ENCODE peak calls at places on chromosome 18, in nine cellular contexts. M is NCI-H2081, H is AG09309, R is T-helper 1 cell, T is SHP77 treated with DMSO at 0.1 percent for 48 hours, O is NCI-H510A, W is EH, G is GM18507, X is nephron progenitor cell. B is an unnamed sample.

GRCh38 chr18:62670573-62670972 is 44.8 kb upstream of the PHLPP1 start:
- DNase-seq in G (no peak), X (no peak), H (no peak), O (no peak), T (no peak), R (no peak), M (no peak), W (no peak), B (no peak)

GRCh38 chr18:28458751-28459150 is 281.8 kb upstream of the CDH2 start:
- DNase-seq in W (no peak), H (no peak), T (no peak), R (no peak), O (no peak), M (no peak), G (no peak), X (no peak), B (no peak)

GRCh38 chr18:6954501-6954900 is 163.1 kb downstream of the LAMA1 start:
- DNase-seq in T (no peak), R (no peak), H (no peak), W (no peak), O (no peak), G (no peak), X (no peak), M (no peak), B (no peak)

GRCh38 chr18:3529077-3529476 is 79.1 kb downstream of the TGIF1 start:
- DNase-seq in X (no peak), R (no peak), H (no peak), O (no peak), G (no peak), M (no peak), W (no peak), T (no peak), B (no peak)

GRCh38 chr18:67463829-67464228 is 52.7 kb downstream of the DSEL start:
- DNase-seq in T (no peak), G (no peak), M (no peak), O (no peak), R (no peak), X (no peak), W (no peak), H (no peak), B (no peak)

GRCh38 chr18:37476182-37476581 is 89.4 kb downstream of the CELF4 start:
- DNase-seq in X (peak), O (no peak), R (peak), W (peak), G (no peak), H (no peak), T (peak), M (no peak), B (peak)

GRCh38 chr18:40407913-40408312 is 1547.1 kb upstream of the PIK3C3 start:
- DNase-seq in W (no peak), R (no peak), H (no peak), G (no peak), O (no peak), X (no peak), M (no peak), T (no peak), B (no peak)

GRCh38 chr18:9082763-9083510 is 19.6 kb upstream of the NDUFV2 start:
- DNase-seq in G (no peak), O (no peak), T (no peak), X (no peak), H (no peak), W (no peak), M (no peak), R (peak), B (no peak)

GRCh38 chr18:46621111-46621766 is 35.8 kb downstream of the LOXHD1 start:
- DNase-seq in G (no peak), T (no peak), O (no peak), R (no peak), X (no peak), H (no peak), M (no peak), W (no peak), B (no peak)

GRCh38 chr18:24000613-24001490 is 13.7 kb upstream of the TTC39C start:
- DNase-seq in M (no peak), H (no peak), G (no peak), O (no peak), T (no peak), X (no peak), R (peak), W (no peak), B (no peak)

GRCh38 chr18:10444314-10445006 is 10.0 kb upstream of the APCDD1 start:
- DNase-seq in R (no peak), G (no peak), M (no peak), W (no peak), X (no peak), T (no peak), O (no peak), H (no peak), B (no peak)

GRCh38 chr18:44693030-44693784 is 12.5 kb downstream of the SETBP1 start:
- DNase-seq in T (no peak), W (peak), H (no peak), M (no peak), G (no peak), R (no peak), O (no peak), X (no peak), B (peak)

GRCh38 chr18:33560686-33561370 is 17.2 kb upstream of the ASXL3 start:
- DNase-seq in X (no peak), M (no peak), R (no peak), T (peak), G (no peak), W (no peak), O (peak), H (no peak), B (no peak)

GRCh38 chr18:68104036-68104435 is 587.5 kb upstream of the DSEL start:
- DNase-seq in M (no peak), G (no peak), X (no peak), O (no peak), H (no peak), R (no peak), W (peak), T (no peak), B (peak)

GRCh38 chr18:46630160-46630559 is 26.9 kb downstream of the LOXHD1 start:
- DNase-seq in T (no peak), W (peak), M (no peak), R (peak), G (no peak), H (no peak), X (no peak), O (no peak), B (peak)

GRCh38 chr18:31498450-31499156 is 626 bp downstream of the DSG2 start:
- DNase-seq in R (no peak), G (no peak), M (no peak), W (no peak), X (peak), T (no peak), H (no peak), O (no peak), B (no peak)

GRCh38 chr18:9960263-9960904 is 46.6 kb downstream of the VAPA start:
- DNase-seq in O (no peak), G (no peak), X (no peak), W (no peak), T (no peak), H (no peak), M (no peak), R (no peak), B (no peak)

GRCh38 chr18:74623047-74623816 is 25.6 kb downstream of the ZNF407 start:
- DNase-seq in T (no peak), H (no peak), R (no peak), W (no peak), M (no peak), O (no peak), X (no peak), G (no peak), B (no peak)

GRCh38 chr18:3454365-3455089 is 4.6 kb downstream of the TGIF1 start:
- DNase-seq in W (peak), M (peak), G (no peak), R (peak), O (no peak), H (no peak), X (peak), T (peak), B (peak)

GRCh38 chr18:8229786-8230185 is 379.5 kb upstream of the RAB12 start:
- DNase-seq in X (no peak), O (no peak), T (no peak), H (no peak), G (no peak), R (no peak), M (no peak), W (no peak), B (peak)

GRCh38 chr18:46067431-46068007 is 4.5 kb downstream of the PSTPIP2 start:
- DNase-seq in G (no peak), X (no peak), T (peak), W (peak), R (no peak), O (no peak), M (no peak), H (no peak), B (no peak)

GRCh38 chr18:45522371-45522770 is 92.9 kb upstream of the SLC14A2 start:
- DNase-seq in O (no peak), W (peak), T (no peak), M (no peak), H (no peak), G (no peak), X (no peak), R (no peak), B (peak)

GRCh38 chr18:41577529-41577928 is 377.5 kb upstream of the PIK3C3 start:
- DNase-seq in O (no peak), M (no peak), H (no peak), R (no peak), G (no peak), T (no peak), X (no peak), W (no peak), B (no peak)

GRCh38 chr18:57352761-57353136 is 392 bp downstream of the ST8SIA3 start:
- DNase-seq in O (peak), W (no peak), H (no peak), T (no peak), X (peak), M (no peak), R (no peak), G (no peak), B (no peak)

GRCh38 chr18:47929681-47930085 is 776 bp downstream of the SMAD2 start:
- DNase-seq in O (no peak), R (no peak), W (no peak), X (no peak), H (no peak), T (no peak), M (no peak), G (no peak), B (no peak)

GRCh38 chr18:22267697-22268096 is 98.3 kb downstream of the GATA6 start:
- DNase-seq in R (no peak), X (no peak), G (no peak), H (no peak), O (no peak), W (no peak), M (no peak), T (no peak), B (no peak)

GRCh38 chr18:66749030-66749429 is 145.1 kb upstream of the CDH19 start:
- DNase-seq in M (peak), T (peak), G (no peak), X (no peak), O (no peak), R (no peak), W (no peak), H (no peak), B (no peak)

GRCh38 chr18:8448091-8448490 is 161.1 kb upstream of the RAB12 start:
- DNase-seq in O (no peak), M (no peak), H (no peak), W (no peak), R (no peak), T (no peak), X (no peak), G (no peak), B (no peak)

GRCh38 chr18:21826196-21826595 is 85.6 kb downstream of the MIB1 start:
- DNase-seq in H (peak), G (no peak), T (no peak), M (no peak), O (no peak), W (peak), X (no peak), R (no peak), B (peak)

GRCh38 chr18:7950380-7951143 is 383.4 kb downstream of the PTPRM start:
- DNase-seq in R (no peak), X (no peak), G (no peak), T (no peak), H (no peak), W (peak), O (no peak), M (no peak), B (peak)

GRCh38 chr18:59002974-59003594 is 136.6 kb upstream of the SEC11C start:
- DNase-seq in R (no peak), T (no peak), W (no peak), X (no peak), H (no peak), M (no peak), O (no peak), G (no peak), B (no peak)

GRCh38 chr18:10062292-10062940 is 148.6 kb downstream of the VAPA start:
- DNase-seq in R (no peak), M (no peak), G (no peak), W (peak), T (no peak), H (no peak), X (no peak), O (no peak), B (peak)

GRCh38 chr18:616380-616995 is 19.7 kb downstream of the CLUL1 start:
- DNase-seq in O (no peak), M (peak), H (no peak), X (no peak), R (peak), W (peak), T (no peak), G (peak), B (peak)

GRCh38 chr18:37207343-37207742 is 358.3 kb downstream of the CELF4 start:
- DNase-seq in H (no peak), G (no peak), T (no peak), W (no peak), M (no peak), X (no peak), O (no peak), R (no peak), B (no peak)

GRCh38 chr18:77046994-77047393 is 85.6 kb downstream of the MBP start:
- DNase-seq in T (no peak), X (no peak), G (no peak), H (no peak), M (no peak), W (no peak), O (no peak), R (no peak), B (no peak)

GRCh38 chr18:68041327-68041726 is 524.8 kb upstream of the DSEL start:
- DNase-seq in R (no peak), M (no peak), X (no peak), W (peak), H (no peak), O (no peak), T (no peak), G (no peak), B (no peak)

GRCh38 chr18:48037481-48038271 is 107.2 kb upstream of the SMAD2 start:
- DNase-seq in H (no peak), R (no peak), M (no peak), G (no peak), T (peak), W (no peak), O (no peak), X (no peak), B (no peak)

GRCh38 chr18:51614033-51614432 is 416.6 kb upstream of the MEX3C start:
- DNase-seq in O (no peak), W (no peak), X (no peak), G (no peak), M (no peak), R (no peak), T (no peak), H (no peak), B (no peak)